ENCODE peak calls at places on chromosomes 6 and 20, in five cellular contexts. Q is choroid plexus epithelial cell, D is heart left ventricle, V is osteoblast, K is breast epithelium. O is an unnamed sample.

GRCh38 chr6:54308677-54309315 is 555 bp downstream of the TINAG start:
- DNase-seq in D (no peak), K (no peak), V (no peak), Q (no peak), O (no peak)

GRCh38 chr6:137707590-137708360 is 159.3 kb upstream of the TNFAIP3 start:
- DNase-seq in D (peak; percentile 64), V (peak; percentile 50), Q (peak; percentile 93), K (no peak), O (peak; percentile 84)

GRCh38 chr6:121435444-121436069 is at the start of gene GJA1:
- DNase-seq in K (no peak), D (peak; percentile 67), Q (peak; percentile 89), V (peak; percentile 81), O (peak; percentile 94)

GRCh38 chr6:7591770-7592169 is 1.8 kb downstream of the SNRNP48 start:
- DNase-seq in K (no peak), V (no peak), D (no peak), Q (no peak), O (no peak)

GRCh38 chr20:62820208-62820961 is 3.5 kb downstream of the COL9A3 start:
- DNase-seq in Q (no peak), V (peak; percentile 86), K (no peak), D (no peak), O (no peak)

GRCh38 chr6:66900081-66900770 is 1193.2 kb upstream of the EYS start:
- DNase-seq in D (no peak), Q (peak; percentile 13), K (no peak), V (no peak), O (peak; percentile 18)

GRCh38 chr6:3850451-3851203 is 1.5 kb downstream of the FAM50B start:
- DNase-seq in V (peak; percentile 48), Q (no peak), D (no peak), K (no peak), O (no peak)

GRCh38 chr6:109050012-109050411 is 44.6 kb downstream of the SESN1 start:
- DNase-seq in D (no peak), Q (no peak), K (no peak), V (no peak), O (no peak)

GRCh38 chr6:7215140-7215539 is 97.9 kb downstream of the SSR1 start:
- DNase-seq in Q (peak; percentile 64), K (no peak), V (no peak), D (no peak), O (peak; percentile 60)

GRCh38 chr6:31663961-31664789 is 622 bp downstream of the GPANK1 start:
- DNase-seq in D (no peak), V (peak; percentile 93), K (no peak), Q (peak; percentile 78), O (peak; percentile 80)

GRCh38 chr6:157092736-157093135 is 230.6 kb downstream of the TMEM242 start:
- DNase-seq in V (no peak), Q (no peak), D (no peak), K (no peak), O (no peak)

GRCh38 chr6:113182370-113183141 is 674.6 kb upstream of the MARCKS start:
- DNase-seq in V (no peak), Q (peak; percentile 86), D (no peak), K (no peak), O (peak; percentile 68)

GRCh38 chr6:113184736-113185135 is 672.4 kb upstream of the MARCKS start:
- DNase-seq in Q (no peak), K (no peak), V (peak; percentile 10), D (peak; percentile 76), O (no peak)

GRCh38 chr6:113185299-113185698 is 671.8 kb upstream of the MARCKS start:
- DNase-seq in Q (no peak), K (no peak), D (no peak), V (no peak), O (no peak)

GRCh38 chr6:113181164-113181563 is 676.0 kb upstream of the MARCKS start:
- DNase-seq in K (no peak), V (no peak), D (no peak), Q (no peak), O (no peak)

DNA sequence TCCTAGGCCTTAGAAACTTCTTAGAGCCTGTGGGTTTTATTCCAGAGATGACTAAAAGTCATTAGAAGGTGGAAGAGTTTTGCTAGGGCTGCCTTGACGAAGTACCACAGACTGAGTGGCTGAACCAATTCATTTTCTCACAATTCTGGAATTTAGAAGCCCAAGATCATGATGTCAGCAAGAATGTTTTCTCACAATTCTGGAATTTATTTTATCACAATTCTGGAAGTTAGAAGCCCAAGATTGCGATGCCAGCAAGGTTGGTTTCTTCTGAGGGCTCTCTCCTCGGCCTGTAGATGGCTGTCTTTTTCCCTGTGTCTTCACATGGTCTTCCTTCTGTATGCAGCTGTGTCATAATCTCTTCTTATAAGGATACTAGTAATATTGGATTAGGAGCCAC is 672.9 kb upstream of the MARCKS start:
- DNase-seq in V (peak; percentile 29), Q (peak; percentile 86), K (no peak), D (no peak), O (peak; percentile 34)
- TF ChIP-seq CTCF in V (peak; percentile 50), Q (peak; percentile 38), K (no peak), D (no peak), O (no peak)

GRCh38 chr6:131844243-131844841 is 36.5 kb downstream of the ENPP1 start:
- DNase-seq in Q (peak; percentile 58), K (no peak), D (no peak), V (peak; percentile 29), O (peak; percentile 75)

GRCh38 chr6:131849799-131850198 is 42.0 kb downstream of the ENPP1 start:
- DNase-seq in D (no peak), K (no peak), Q (no peak), V (no peak), O (no peak)

GRCh38 chr6:131846023-131846663 is 38.3 kb downstream of the ENPP1 start:
- DNase-seq in V (no peak), D (no peak), Q (no peak), K (no peak), O (no peak)

GRCh38 chr6:131843768-131844167 is 35.9 kb downstream of the ENPP1 start:
- DNase-seq in V (peak; percentile 15), Q (no peak), D (no peak), K (no peak), O (no peak)

DNA sequence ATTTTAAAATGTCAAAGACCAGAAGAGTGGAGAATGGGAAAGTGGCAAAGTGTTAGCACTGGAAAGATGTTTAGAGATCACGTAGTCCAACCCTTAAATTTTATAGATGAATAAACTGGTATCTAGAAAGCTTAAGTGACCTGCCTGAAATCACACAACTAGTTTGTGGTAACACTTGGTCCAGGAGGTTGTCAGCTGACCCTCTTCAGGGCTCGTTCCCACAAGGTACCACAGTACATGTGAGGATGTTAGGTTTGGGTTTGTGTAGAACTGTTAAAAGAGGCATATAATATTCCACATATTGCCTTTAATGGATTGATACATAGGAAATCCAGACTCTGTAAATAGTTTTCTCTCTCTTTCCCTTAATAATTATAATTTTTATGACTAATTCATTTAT is 39.1 kb downstream of the ENPP1 start:
- DNase-seq in V (no peak), Q (no peak), K (no peak), D (no peak), O (no peak)
- H3K4me3 ChIP-seq in V (no peak overlapping the region), Q (no peak overlapping the region), K (peak overlapping the region; percentile 46), D (no peak overlapping the region), O (no peak overlapping the region)

GRCh38 chr20:2624190-2624589 is 28.2 kb upstream of the NOP56 start:
- DNase-seq in D (no peak), K (no peak), Q (no peak), V (no peak), O (no peak)

GRCh38 chr20:2625062-2625461 is 27.4 kb upstream of the NOP56 start:
- DNase-seq in Q (no peak), K (no peak), D (no peak), V (no peak), O (peak; percentile 7)

GRCh38 chr20:2631228-2631627 is 21.2 kb upstream of the NOP56 start:
- DNase-seq in D (no peak), K (no peak), Q (peak; percentile 61), V (no peak), O (no peak)

DNA sequence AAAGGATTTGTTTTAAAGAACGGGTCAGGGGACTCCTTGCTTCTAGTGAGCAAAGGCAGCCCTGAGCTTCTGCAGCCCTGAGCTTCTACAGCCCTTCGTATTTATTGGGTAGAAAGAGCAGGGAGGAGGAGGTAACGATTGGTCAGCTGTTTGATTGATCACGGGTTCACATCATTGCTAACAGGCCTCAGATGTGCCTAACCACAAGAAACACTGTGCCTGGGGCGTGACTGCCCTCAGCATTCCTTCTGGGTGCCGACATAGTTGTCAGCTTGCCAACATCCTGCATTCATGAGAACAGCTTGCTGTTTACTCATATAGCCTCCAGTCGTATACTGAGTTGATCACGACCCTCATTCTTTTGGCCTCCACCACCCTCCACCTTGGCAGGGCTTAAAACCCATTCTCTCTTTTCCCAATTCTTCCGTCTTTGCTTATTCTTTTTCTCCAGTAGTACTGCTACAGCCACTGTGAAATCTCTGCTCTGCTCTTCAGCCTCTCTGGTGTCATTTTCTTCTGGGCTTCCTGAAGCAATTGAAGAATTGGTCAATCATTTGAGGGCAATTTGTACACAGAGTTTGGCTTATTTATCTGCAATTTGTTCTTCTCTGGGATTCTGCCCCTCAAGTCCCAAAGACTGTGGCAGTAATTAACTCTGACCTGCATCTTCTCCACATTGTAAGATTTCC is 25.4 kb upstream of the NOP56 start:
- DNase-seq in V (no peak), D (no peak), Q (peak; percentile 97), K (no peak), O (peak; percentile 80)
- TF ChIP-seq CTCF in V (no peak), D (no peak), Q (no peak), K (no peak), O (no peak)

DNA sequence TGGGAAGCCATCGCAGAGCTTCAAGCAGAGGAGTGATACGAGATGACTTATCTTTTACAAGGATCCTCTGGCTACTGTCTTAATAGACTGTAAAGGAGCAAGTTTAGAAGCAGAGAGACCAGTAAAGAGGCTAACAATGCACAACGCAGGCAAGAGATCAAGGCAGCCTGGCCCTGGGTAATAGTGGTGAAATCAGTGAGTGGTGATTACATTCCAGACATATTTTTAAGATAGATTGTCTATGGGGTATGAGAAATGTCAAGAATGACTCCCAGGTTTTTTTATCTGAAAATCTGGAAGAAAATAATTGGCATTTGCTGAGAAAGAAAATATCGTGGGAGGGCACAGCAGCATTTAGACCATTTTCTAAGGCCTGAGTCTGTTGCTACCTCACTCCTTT is 213.6 kb upstream of the HTR1E start:
- DNase-seq in V (no peak), Q (no peak), D (no peak), K (no peak), O (peak; percentile 3)
- H3K4me3 ChIP-seq in V (no peak overlapping the region), Q (no peak overlapping the region), D (no peak overlapping the region), K (no peak overlapping the region), O (no peak overlapping the region)

GRCh38 chr20:52826321-52826720 is 145.8 kb upstream of the TSHZ2 start:
- DNase-seq in V (no peak), K (no peak), Q (no peak), D (no peak), O (no peak)
- TF ChIP-seq CTCF in V (no peak), K (no peak), Q (no peak), D (no peak), O (no peak)

DNA sequence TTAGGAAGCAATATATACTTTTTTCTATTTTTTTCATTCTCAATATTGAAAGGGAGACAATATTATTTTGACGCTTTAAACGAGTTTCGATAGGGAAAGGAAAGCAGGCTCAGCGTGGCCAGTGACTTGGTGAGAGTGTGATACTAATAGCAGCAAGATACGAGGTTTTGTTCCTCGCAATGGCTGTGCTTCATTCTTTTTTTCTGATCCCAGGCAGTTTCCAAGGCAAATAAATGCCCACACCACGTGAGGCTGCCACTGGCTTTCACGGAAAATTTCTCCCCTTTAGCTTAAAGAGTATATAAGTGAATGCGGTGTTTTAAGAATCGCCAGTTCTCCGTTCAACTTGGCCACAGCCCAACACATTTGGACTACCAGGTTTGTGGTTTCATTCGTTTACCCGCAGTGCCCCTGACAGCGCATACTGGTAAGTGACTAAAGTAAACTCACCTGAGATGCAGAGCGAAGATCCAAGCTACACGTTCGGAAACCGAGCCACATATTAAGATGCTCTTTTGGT is 196.4 kb upstream of the ZNF184 start:
- DNase-seq in Q (no peak), D (no peak), V (no peak), K (no peak), O (peak; percentile 18)
- H3K4me3 ChIP-seq in Q (peak overlapping the region; percentile 23), D (no peak overlapping the region), V (peak overlapping the region; percentile 35), K (peak overlapping the region; percentile 41), O (peak overlapping the region; percentile 30)

O was measured in fibroblast of villous mesenchyme.